ENCODE peak calls at places on chromosome 17, in five cellular contexts. K, R, Y, B and J are unnamed samples.

GRCh38 chr17:69433093-69433492 is 18.6 kb downstream of the MAP2K6 start:
- DNase-seq in R (no peak), Y (no peak), B (no peak), K (no peak), J (no peak)

GRCh38 chr17:48123111-48123510 is 15.5 kb downstream of the SNX11 start:
- DNase-seq in B (no peak), Y (no peak), R (peak; percentile 62), K (no peak), J (no peak)

GRCh38 chr17:80924111-80924806 is 67.4 kb upstream of the CHMP6 start:
- DNase-seq in B (no peak), K (no peak), R (no peak), Y (no peak), J (no peak)

GRCh38 chr17:31294839-31295488 is 2.1 kb downstream of the OMG start:
- DNase-seq in Y (no peak), R (no peak), B (no peak), K (no peak), J (no peak)

GRCh38 chr17:78114831-78115723 is 13.5 kb downstream of the TMC6 start:
- DNase-seq in B (no peak), R (no peak), K (peak; percentile 49), Y (no peak), J (no peak)

GRCh38 chr17:40015005-40015997 is at the start of gene CSF3:
- DNase-seq in B (no peak), R (no peak), Y (no peak), K (peak; percentile 19), J (no peak)

GRCh38 chr17:3546997-3547396 is 10.6 kb downstream of the TRPV3 start:
- DNase-seq in Y (no peak), B (no peak), R (no peak), K (peak; percentile 4), J (no peak)

GRCh38 chr17:13437966-13438779 is 163.6 kb downstream of the HS3ST3A1 start:
- DNase-seq in Y (peak; percentile 57), K (no peak), R (no peak), B (no peak), J (peak; percentile 31)

GRCh38 chr17:79777166-79777843 is 643 bp upstream of the CBX2 start:
- DNase-seq in B (no peak), Y (peak; percentile 82), K (no peak), R (peak; percentile 87), J (peak; percentile 64)

GRCh38 chr17:47239663-47240374 is 13.8 kb upstream of the ITGB3 start:
- DNase-seq in R (no peak), B (peak; percentile 52), Y (peak; percentile 100), K (peak; percentile 77), J (peak; percentile 99)

GRCh38 chr17:40327735-40328385 is 18.9 kb downstream of the RARA start:
- DNase-seq in K (no peak), R (no peak), B (no peak), Y (no peak), J (peak; percentile 66)

GRCh38 chr17:77693301-77693700 is 265.2 kb upstream of the TNRC6C start:
- DNase-seq in K (no peak), Y (no peak), B (no peak), R (no peak), J (no peak)

GRCh38 chr17:41532947-41533570 is 5.0 kb upstream of the KRT19 start:
- DNase-seq in B (no peak), K (no peak), Y (no peak), R (no peak), J (no peak)
- TF ChIP-seq EZH2phosphoT487 in B (no peak), K (no peak), Y (no peak), R (no peak), J (no peak)

GRCh38 chr17:70603226-70603625 is 433.9 kb downstream of the KCNJ2 start:
- DNase-seq in B (no peak), K (no peak), R (no peak), Y (no peak), J (no peak)

GRCh38 chr17:70599198-70599597 is 429.9 kb downstream of the KCNJ2 start:
- DNase-seq in Y (no peak), K (no peak), R (no peak), B (no peak), J (no peak)

GRCh38 chr17:70597774-70598173 is 428.4 kb downstream of the KCNJ2 start:
- DNase-seq in R (no peak), K (no peak), B (no peak), Y (no peak), J (no peak)
- TF ChIP-seq EZH2phosphoT487 in R (no peak), K (no peak), B (no peak), Y (no peak), J (no peak)

GRCh38 chr17:67378444-67379250 is 1.6 kb downstream of the PITPNC1 start:
- DNase-seq in B (peak; percentile 80), Y (peak; percentile 94), K (peak; percentile 94), R (peak; percentile 90), J (peak; percentile 87)
- TF ChIP-seq EZH2phosphoT487 in B (no peak), Y (no peak), K (no peak), R (no peak), J (no peak)

GRCh38 chr17:6303664-6304063 is 131.3 kb downstream of the AIPL1 start:
- DNase-seq in B (peak; percentile 49), Y (peak; percentile 58), R (peak; percentile 77), K (no peak), J (peak; percentile 37)
- TF ChIP-seq EZH2phosphoT487 in B (no peak), Y (no peak), R (no peak), K (no peak), J (no peak)

DNA sequence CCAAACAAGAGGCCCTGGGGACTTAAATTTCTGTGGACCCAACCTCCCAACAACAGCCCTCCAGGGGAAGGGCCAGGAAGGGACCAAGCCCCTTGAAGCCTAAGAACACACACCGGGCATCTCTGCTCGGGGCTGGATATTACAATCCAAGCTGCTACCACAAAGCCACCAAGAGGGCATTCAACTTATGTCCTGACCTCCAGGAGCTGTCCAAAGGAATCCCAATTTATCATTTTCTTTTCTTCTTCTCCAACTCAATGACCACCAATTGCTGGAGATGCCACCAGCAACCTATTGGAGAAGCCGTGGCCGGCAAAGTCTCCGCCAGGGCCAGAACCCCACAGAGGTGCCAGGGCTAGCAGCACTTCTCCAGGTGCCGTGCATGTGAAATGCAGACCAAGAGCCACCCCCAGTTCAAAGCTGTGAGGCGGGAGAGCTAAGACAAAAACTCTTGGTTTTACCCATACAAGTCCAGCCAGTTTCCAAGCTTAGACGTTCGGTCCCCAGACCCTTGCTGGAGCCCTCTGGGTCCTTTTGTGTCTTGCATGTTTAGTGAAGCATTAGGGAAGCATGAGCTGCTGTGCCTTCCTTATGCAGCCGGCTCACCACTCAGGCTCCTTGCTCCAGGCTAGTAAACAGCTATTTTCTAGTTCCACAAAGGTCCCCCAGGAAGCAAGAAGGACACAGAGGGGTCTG is 3.4 kb downstream of the PITPNA start:
- DNase-seq in Y (no peak), R (no peak), K (no peak), B (no peak), J (no peak)
- TF ChIP-seq EZH2phosphoT487 in Y (no peak), R (no peak), K (no peak), B (no peak), J (no peak)

GRCh38 chr17:57806083-57806830 is 43.6 kb downstream of the MRPS23 start:
- DNase-seq in K (no peak), Y (no peak), R (no peak), B (no peak), J (no peak)
- TF ChIP-seq EZH2phosphoT487 in K (no peak), Y (no peak), R (no peak), B (no peak), J (no peak)

GRCh38 chr17:29179232-29180036 is 764 bp downstream of the MYO18A start:
- DNase-seq in R (peak; percentile 94), K (peak; percentile 84), Y (peak; percentile 61), B (no peak), J (peak; percentile 41)
- TF ChIP-seq EZH2phosphoT487 in R (no peak), K (no peak), Y (no peak), B (no peak), J (no peak)

DNA sequence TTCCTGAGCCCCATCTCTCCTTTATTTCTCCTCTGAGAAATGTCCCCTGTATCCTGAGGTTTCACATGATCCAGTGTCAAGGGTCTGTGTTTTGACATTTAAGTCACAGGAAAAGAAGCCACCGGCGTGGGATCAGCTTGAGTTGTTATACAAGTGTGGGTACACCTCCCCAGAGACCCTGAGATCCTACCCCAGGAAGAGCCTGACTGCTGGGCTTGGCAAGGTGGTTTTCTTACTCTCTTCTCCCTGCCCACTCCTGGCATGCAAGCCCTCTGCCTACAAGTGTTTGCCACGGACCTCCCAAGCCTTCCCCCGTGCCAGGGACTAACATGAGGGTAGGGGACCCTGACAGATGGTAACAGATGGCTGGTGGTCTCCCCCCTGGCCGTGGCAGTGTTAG is 2.8 kb upstream of the ARHGAP27 start:
- DNase-seq in R (no peak), K (peak; percentile 11), Y (no peak), B (no peak), J (no peak)
- TF ChIP-seq EZH2phosphoT487 in R (no peak), K (no peak), Y (no peak), B (no peak), J (no peak)

GRCh38 chr17:50205931-50206505 is 4.6 kb upstream of the COL1A1 start:
- DNase-seq in Y (no peak), K (no peak), R (no peak), B (no peak), J (peak; percentile 11)

GRCh38 chr17:50205111-50205821 is 3.8 kb upstream of the COL1A1 start:
- DNase-seq in R (no peak), Y (no peak), K (no peak), B (no peak), J (peak; percentile 68)

GRCh38 chr17:50207318-50207717 is 5.9 kb upstream of the COL1A1 start:
- DNase-seq in Y (no peak), K (no peak), R (no peak), B (no peak), J (peak; percentile 15)

GRCh38 chr17:50207792-50208567 is 6.5 kb upstream of the COL1A1 start:
- DNase-seq in B (no peak), R (peak; percentile 42), K (no peak), Y (no peak), J (no peak)

GRCh38 chr17:50206604-50207293 is 5.3 kb upstream of the COL1A1 start:
- DNase-seq in K (peak; percentile 97), B (no peak), R (peak; percentile 83), Y (no peak), J (peak; percentile 85)
- TF ChIP-seq EZH2phosphoT487 in K (no peak), B (no peak), R (no peak), Y (no peak), J (no peak)